ENCODE peak calls at places on chromosomes 2 and 18, in nine cellular contexts. R, D, K, V, W, U, E, T and S are unnamed samples. For H3K9me3, the result is how much of the 10 kb centered on the place peaks cover.

GRCh38 chr18:67957684-67958083 is 441.2 kb upstream of the DSEL start:
- DNase-seq in R (no peak), D (no peak), K (no peak), V (no peak), W (no peak), U (no peak), E (no peak), T (no peak), S (no peak)

GRCh38 chr2:85653996-85654395 is 14.0 kb downstream of the SFTPB start:
- DNase-seq in R (no peak), D (no peak), K (no peak), V (no peak), W (no peak), U (no peak), E (no peak), T (no peak), S (no peak)

GRCh38 chr18:54327818-54328217 is 29.8 kb downstream of the STARD6 start:
- DNase-seq in R (no peak), D (no peak), K (no peak), V (no peak), W (no peak), U (no peak), E (no peak), T (no peak), S (no peak)

GRCh38 chr2:1653137-1653789 is 91.1 kb downstream of the PXDN start:
- DNase-seq in R (no peak), D (peak), K (peak), V (peak), W (no peak), U (no peak), E (peak), T (peak), S (peak)

GRCh38 chr2:159317392-159318088 is 31.0 kb upstream of the WDSUB1 start:
- DNase-seq in R (no peak), D (no peak), K (peak), V (no peak), W (no peak), U (no peak), E (no peak), T (no peak), S (no peak)

GRCh38 chr2:13652531-13653313 is 936.0 kb downstream of the TRIB2 start:
- DNase-seq in R (no peak), D (no peak), K (peak), V (no peak), W (no peak), U (no peak), E (no peak), T (no peak), S (no peak)

GRCh38 chr18:75048776-75049454 is 160.0 kb downstream of the PTGR3 start:
- DNase-seq in R (no peak), D (no peak), K (no peak), V (no peak), W (no peak), U (no peak), E (peak), T (no peak), S (peak)

GRCh38 chr2:203282101-203282500 is 43.3 kb downstream of the CYP20A1 start:
- DNase-seq in R (no peak), D (no peak), K (no peak), V (no peak), W (no peak), U (no peak), E (no peak), T (no peak), S (no peak)

GRCh38 chr2:215653344-215654015 is 217.6 kb upstream of the FN1 start:
- DNase-seq in R (no peak), D (no peak), K (peak), V (no peak), W (no peak), U (no peak), E (no peak), T (no peak), S (no peak)

GRCh38 chr2:3587432-3587831 is 7.5 kb upstream of the COLEC11 start:
- DNase-seq in R (peak), D (no peak), K (peak), V (no peak), W (no peak), U (no peak), E (no peak), T (no peak), S (no peak)

GRCh38 chr2:47488870-47489584 is 86.1 kb downstream of the MSH2 start:
- DNase-seq in R (peak), D (no peak), K (peak), V (no peak), W (no peak), U (no peak), E (peak), T (no peak), S (no peak)

GRCh38 chr2:106197878-106198277 is 3.8 kb upstream of the UXS1 start:
- DNase-seq in R (no peak), D (no peak), K (peak), V (no peak), W (no peak), U (no peak), E (no peak), T (no peak), S (peak)

GRCh38 chr2:39837856-39838453 is 58.9 kb upstream of the THUMPD2 start:
- DNase-seq in R (peak), D (no peak), K (peak), V (peak), W (no peak), U (peak), E (peak), T (no peak), S (no peak)

GRCh38 chr2:20494246-20494645 is 47.4 kb downstream of the RHOB start:
- DNase-seq in R (no peak), D (no peak), K (peak), V (no peak), W (no peak), U (no peak), E (no peak), T (no peak), S (no peak)

GRCh38 chr2:20496069-20496468 is 49.2 kb downstream of the RHOB start:
- DNase-seq in R (peak), D (no peak), K (peak), V (no peak), W (no peak), U (no peak), E (no peak), T (no peak), S (peak)

GRCh38 chr2:20499387-20499786 is 52.5 kb downstream of the RHOB start:
- DNase-seq in R (no peak), D (no peak), K (no peak), V (no peak), W (no peak), U (no peak), E (no peak), T (no peak), S (no peak)

GRCh38 chr2:20496477-20496876 is 49.6 kb downstream of the RHOB start:
- DNase-seq in R (no peak), D (no peak), K (no peak), V (no peak), W (no peak), U (no peak), E (no peak), T (no peak), S (peak)

DNA sequence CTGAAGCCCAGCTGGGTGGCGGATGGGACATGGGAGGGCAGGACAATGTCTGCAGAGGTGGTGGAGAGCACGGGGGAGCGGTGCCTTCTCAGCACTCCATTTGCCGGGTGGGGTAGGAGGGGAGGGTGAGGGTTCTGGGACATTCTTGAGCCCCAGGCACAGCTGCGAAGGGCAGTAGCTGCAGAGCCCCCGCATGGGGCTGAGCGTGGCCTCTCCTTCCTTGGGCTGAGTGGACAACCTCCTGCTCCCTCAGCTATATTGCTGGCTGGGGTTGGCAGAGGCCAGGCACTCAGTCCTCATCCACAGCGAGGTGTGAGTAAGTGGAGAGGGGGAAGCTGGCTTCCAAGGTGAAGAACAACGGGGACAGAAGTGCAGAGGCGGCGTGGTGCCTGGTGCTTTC is 50.1 kb downstream of the RHOB start:
- DNase-seq in R (no peak), D (no peak), K (no peak), V (no peak), W (no peak), U (no peak), E (no peak), T (no peak), S (no peak)
- H3K4me3 ChIP-seq in R (no peak), D (no peak), K (no peak), V (no peak), W (no peak), U (no peak), E (no peak), T (no peak), S (no peak)

GRCh38 chr2:51301376-51301775 is 269.4 kb upstream of the NRXN1 start:
- DNase-seq in R (no peak), D (no peak), K (peak), V (no peak), W (no peak), U (no peak), E (no peak), T (no peak), S (no peak)
- H3K9me3 ChIP-seq in R (under half), D (under half), K (under half), V (under half), W (under half), U (under half), E (under half), T (under half), S (under half)

GRCh38 chr2:113088173-113088992 is 20.6 kb downstream of the IL1F10 start:
- DNase-seq in R (no peak), D (no peak), K (no peak), V (no peak), W (no peak), U (no peak), E (no peak), T (no peak), S (peak)

GRCh38 chr2:113084249-113085000 is 16.7 kb downstream of the IL1F10 start:
- DNase-seq in R (no peak), D (no peak), K (no peak), V (no peak), W (no peak), U (no peak), E (no peak), T (no peak), S (peak)

GRCh38 chr2:113085542-113085941 is 17.8 kb downstream of the IL1F10 start:
- DNase-seq in R (no peak), D (no peak), K (no peak), V (no peak), W (no peak), U (no peak), E (no peak), T (no peak), S (no peak)

DNA sequence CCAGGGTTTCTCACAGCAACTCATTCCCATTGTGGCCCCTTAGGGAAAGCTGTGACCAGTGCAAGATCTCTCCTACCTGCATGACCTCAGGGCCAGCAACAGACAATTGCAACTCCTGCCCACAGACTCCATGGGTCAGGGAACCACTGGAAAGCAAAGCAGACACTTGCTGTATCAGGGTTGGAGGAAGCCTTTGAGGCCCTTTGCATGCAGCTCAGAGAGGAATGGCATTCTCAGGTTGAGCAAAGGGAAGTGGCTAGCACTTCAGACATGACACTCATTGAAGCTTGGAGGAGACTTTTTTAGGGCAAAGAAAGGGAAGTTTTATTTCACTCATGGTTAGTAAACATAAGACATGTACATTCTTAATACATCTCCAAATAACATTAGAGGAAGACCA is 22.1 kb downstream of the IL1F10 start:
- DNase-seq in R (no peak), D (no peak), K (no peak), V (no peak), W (no peak), U (no peak), E (no peak), T (no peak), S (no peak)
- TF ChIP-seq POLR2A in R (no peak), D (no peak), K (no peak), V (no peak), W (no peak), U (no peak), E (no peak), T (no peak), S (no peak)

DNA sequence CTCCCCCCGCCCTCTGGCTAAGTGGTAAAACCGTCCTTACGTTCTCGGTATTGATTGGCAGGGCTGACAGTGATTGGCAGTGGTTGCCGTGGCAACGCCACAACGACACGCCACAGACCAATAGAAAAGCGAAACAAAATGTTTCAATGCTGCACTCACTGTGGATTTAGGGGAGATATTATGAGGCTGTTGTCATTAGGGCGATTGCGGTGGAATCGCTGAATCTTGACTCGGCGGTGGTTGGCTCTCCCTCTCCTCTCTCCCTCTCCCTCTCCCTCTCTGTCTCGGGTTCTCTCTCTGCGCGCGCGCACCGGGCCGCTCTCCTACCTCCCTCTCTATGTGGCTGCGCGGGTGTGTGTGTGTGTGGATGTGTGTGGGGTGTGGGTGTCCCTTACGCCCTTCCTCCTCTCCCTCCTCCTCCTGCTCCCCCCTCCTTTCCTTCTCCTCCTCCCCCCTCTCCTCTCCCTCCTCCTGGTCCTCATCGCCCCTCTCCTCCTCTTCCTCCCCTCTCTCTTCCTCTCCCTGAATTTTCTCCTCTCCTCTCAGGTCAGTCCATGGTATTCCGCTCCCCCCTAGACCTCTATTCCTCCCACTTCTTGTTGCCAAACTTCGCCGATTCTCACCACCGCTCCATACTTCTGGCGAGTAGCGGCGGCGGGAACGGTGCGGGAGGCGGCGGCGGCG is at the start of gene SIX3:
- DNase-seq in R (peak), D (no peak), K (no peak), V (no peak), W (no peak), U (no peak), E (peak), T (peak), S (no peak)
- H3K4me3 ChIP-seq in R (peak), D (no peak), K (no peak), V (peak), W (peak), U (no peak), E (peak), T (peak), S (no peak)

GRCh38 chr18:79898952-79899608 is 52.4 kb downstream of the SLC66A2 start:
- DNase-seq in R (no peak), D (no peak), K (no peak), V (no peak), W (no peak), U (no peak), E (no peak), T (peak), S (no peak)
- H3K9me3 ChIP-seq in R (under half), D (under half), K (under half), V (half or more), W (under half), U (under half), E (under half), T (half or more), S (under half)

DNA sequence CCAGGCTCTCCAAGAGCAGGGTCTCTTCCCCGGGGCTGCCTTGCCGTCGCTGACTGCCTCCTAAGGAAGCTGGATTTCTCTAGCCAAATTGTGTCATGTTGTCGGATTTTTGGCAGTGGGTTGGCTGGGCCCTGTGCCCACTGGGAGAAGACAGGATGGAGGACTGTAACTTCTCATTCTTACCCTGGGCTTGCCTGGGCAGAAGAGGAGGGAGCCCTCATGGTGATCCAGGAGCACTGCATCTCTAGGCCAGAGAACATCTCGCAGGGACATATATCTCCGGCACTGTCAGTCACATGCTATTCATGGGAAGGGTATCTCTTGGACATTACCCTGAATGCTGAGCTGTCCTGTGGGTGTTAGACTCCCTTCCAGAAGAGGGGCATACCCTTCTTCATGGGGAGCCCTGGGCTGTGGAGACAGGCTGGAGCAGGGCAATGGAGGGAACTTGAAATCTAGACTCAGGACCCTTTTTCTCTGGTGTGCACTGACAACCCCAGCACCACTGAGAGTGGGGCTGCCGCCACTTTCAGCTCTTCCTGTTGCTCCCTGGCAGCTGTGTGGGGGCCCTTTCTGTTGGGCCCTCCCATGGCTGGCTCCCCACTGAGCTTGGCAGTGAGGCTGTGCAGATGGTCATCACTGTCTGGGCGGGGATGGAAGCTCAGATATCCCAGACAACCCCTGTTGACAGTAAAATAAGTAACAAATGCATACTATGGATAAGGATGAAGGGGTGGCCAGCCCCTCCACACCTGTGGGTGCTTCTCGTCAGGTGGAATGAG is 6.6 kb downstream of the MYO7B start:
- DNase-seq in R (no peak), D (no peak), K (no peak), V (no peak), W (no peak), U (no peak), E (no peak), T (no peak), S (no peak)
- TF ChIP-seq POLR2A in R (no peak), D (no peak), K (no peak), V (no peak), W (no peak), U (no peak), E (no peak), T (no peak), S (no peak)

GRCh38 chr2:234425923-234426603 is 70.8 kb downstream of the ARL4C start:
- DNase-seq in R (no peak), D (no peak), K (no peak), V (peak), W (peak), U (no peak), E (no peak), T (peak), S (peak)
- H3K4me3 ChIP-seq in R (no peak), D (no peak), K (no peak), V (no peak), W (no peak), U (no peak), E (no peak), T (no peak), S (no peak)